ENCODE peak calls at places on chromosomes 5 and 9, in ten cellular contexts. One of them, this sample, is unnamed. For H3K4me1 and H3K9me3, the result is how much of the 10 kb centered on the place peaks cover.

GRCh38 chr5:119453045-119453383 is 717 bp downstream of the HSD17B4 start:
- DNase-seq in body of pancreas: peak
- DNase-seq in Panc1: no peak
- DNase-seq in GM23248: peak
- DNase-seq in fibroblast of lung: peak
- DNase-seq in CD8-positive, alpha-beta T cell: no peak
- DNase-seq in psoas muscle: no peak
- DNase-seq in neural progenitor cell: no peak
- DNase-seq in testis: peak
- DNase-seq in left lung: peak
- DNase-seq in this sample: no peak

GRCh38 chr5:1324301-1324700 is 20.6 kb downstream of the CLPTM1L start:
- DNase-seq in body of pancreas: no peak
- DNase-seq in Panc1: no peak
- DNase-seq in GM23248: no peak
- DNase-seq in fibroblast of lung: no peak
- DNase-seq in CD8-positive, alpha-beta T cell: no peak
- DNase-seq in psoas muscle: no peak
- DNase-seq in neural progenitor cell: no peak
- DNase-seq in testis: peak
- DNase-seq in left lung: no peak
- DNase-seq in this sample: no peak

GRCh38 chr9:71608825-71609452 is 159.4 kb downstream of the CEMIP2 start:
- DNase-seq in body of pancreas: no peak
- DNase-seq in Panc1: no peak
- DNase-seq in GM23248: no peak
- DNase-seq in fibroblast of lung: peak
- DNase-seq in CD8-positive, alpha-beta T cell: no peak
- DNase-seq in psoas muscle: no peak
- DNase-seq in neural progenitor cell: peak
- DNase-seq in testis: no peak
- DNase-seq in left lung: no peak
- DNase-seq in this sample: no peak

GRCh38 chr5:72021651-72022357 is 85.5 kb upstream of the MAP1B start:
- DNase-seq in body of pancreas: no peak
- DNase-seq in Panc1: no peak
- DNase-seq in GM23248: no peak
- DNase-seq in fibroblast of lung: no peak
- DNase-seq in CD8-positive, alpha-beta T cell: no peak
- DNase-seq in psoas muscle: no peak
- DNase-seq in neural progenitor cell: no peak
- DNase-seq in testis: no peak
- DNase-seq in left lung: no peak
- DNase-seq in this sample: no peak

GRCh38 chr9:89592201-89592815 is 12.5 kb upstream of the GADD45G start:
- DNase-seq in body of pancreas: no peak
- DNase-seq in Panc1: no peak
- DNase-seq in GM23248: no peak
- DNase-seq in fibroblast of lung: no peak
- DNase-seq in CD8-positive, alpha-beta T cell: no peak
- DNase-seq in psoas muscle: no peak
- DNase-seq in neural progenitor cell: no peak
- DNase-seq in testis: no peak
- DNase-seq in left lung: no peak
- DNase-seq in this sample: no peak

GRCh38 chr5:132183723-132184122 is 43.9 kb downstream of the P4HA2 start:
- DNase-seq in body of pancreas: no peak
- DNase-seq in Panc1: no peak
- DNase-seq in GM23248: peak
- DNase-seq in fibroblast of lung: peak
- DNase-seq in CD8-positive, alpha-beta T cell: no peak
- DNase-seq in psoas muscle: no peak
- DNase-seq in neural progenitor cell: no peak
- DNase-seq in testis: no peak
- DNase-seq in left lung: no peak
- DNase-seq in this sample: no peak

GRCh38 chr9:84642618-84643017 is 26.9 kb upstream of the NTRK2 start:
- DNase-seq in body of pancreas: no peak
- DNase-seq in Panc1: no peak
- DNase-seq in GM23248: no peak
- DNase-seq in fibroblast of lung: no peak
- DNase-seq in CD8-positive, alpha-beta T cell: no peak
- DNase-seq in psoas muscle: no peak
- DNase-seq in neural progenitor cell: no peak
- DNase-seq in testis: no peak
- DNase-seq in left lung: no peak
- DNase-seq in this sample: no peak

GRCh38 chr5:152262667-152263066 is 142.4 kb downstream of the NMUR2 start:
- DNase-seq in body of pancreas: no peak
- DNase-seq in Panc1: no peak
- DNase-seq in GM23248: no peak
- DNase-seq in fibroblast of lung: no peak
- DNase-seq in CD8-positive, alpha-beta T cell: no peak
- DNase-seq in psoas muscle: no peak
- DNase-seq in neural progenitor cell: peak
- DNase-seq in testis: no peak
- DNase-seq in left lung: no peak
- DNase-seq in this sample: peak

GRCh38 chr5:133467712-133468463 is 144.5 kb downstream of the FSTL4 start:
- DNase-seq in body of pancreas: no peak
- DNase-seq in Panc1: no peak
- DNase-seq in GM23248: no peak
- DNase-seq in fibroblast of lung: no peak
- DNase-seq in CD8-positive, alpha-beta T cell: no peak
- DNase-seq in psoas muscle: no peak
- DNase-seq in neural progenitor cell: no peak
- DNase-seq in testis: no peak
- DNase-seq in left lung: no peak
- DNase-seq in this sample: no peak

GRCh38 chr5:109996246-109996645 is 306.5 kb downstream of the MAN2A1 start:
- DNase-seq in body of pancreas: no peak
- DNase-seq in Panc1: no peak
- DNase-seq in GM23248: peak
- DNase-seq in fibroblast of lung: peak
- DNase-seq in CD8-positive, alpha-beta T cell: no peak
- DNase-seq in psoas muscle: no peak
- DNase-seq in neural progenitor cell: no peak
- DNase-seq in testis: no peak
- DNase-seq in left lung: no peak
- DNase-seq in this sample: no peak

GRCh38 chr9:23322392-23322791 is 503.6 kb downstream of the ELAVL2 start:
- DNase-seq in body of pancreas: no peak
- DNase-seq in Panc1: no peak
- DNase-seq in GM23248: peak
- DNase-seq in fibroblast of lung: no peak
- DNase-seq in CD8-positive, alpha-beta T cell: no peak
- DNase-seq in psoas muscle: no peak
- DNase-seq in neural progenitor cell: peak
- DNase-seq in testis: no peak
- DNase-seq in left lung: no peak
- DNase-seq in this sample: no peak

GRCh38 chr5:22329683-22330082 is 523.5 kb downstream of the CDH12 start:
- DNase-seq in body of pancreas: no peak
- DNase-seq in Panc1: no peak
- DNase-seq in GM23248: no peak
- DNase-seq in fibroblast of lung: no peak
- DNase-seq in CD8-positive, alpha-beta T cell: no peak
- DNase-seq in psoas muscle: no peak
- DNase-seq in neural progenitor cell: no peak
- DNase-seq in testis: no peak
- DNase-seq in left lung: no peak
- DNase-seq in this sample: no peak

GRCh38 chr9:21906878-21907277 is 87.3 kb downstream of the CDKN2A start:
- DNase-seq in body of pancreas: no peak
- DNase-seq in Panc1: no peak
- DNase-seq in GM23248: peak
- DNase-seq in fibroblast of lung: peak
- DNase-seq in CD8-positive, alpha-beta T cell: no peak
- DNase-seq in psoas muscle: no peak
- DNase-seq in neural progenitor cell: no peak
- DNase-seq in testis: no peak
- DNase-seq in left lung: no peak
- DNase-seq in this sample: no peak

GRCh38 chr9:27847818-27848217 is 274.5 kb upstream of the C9orf72 start:
- DNase-seq in body of pancreas: no peak
- DNase-seq in Panc1: no peak
- DNase-seq in GM23248: no peak
- DNase-seq in fibroblast of lung: no peak
- DNase-seq in CD8-positive, alpha-beta T cell: no peak
- DNase-seq in psoas muscle: no peak
- DNase-seq in neural progenitor cell: no peak
- DNase-seq in testis: no peak
- DNase-seq in left lung: no peak
- DNase-seq in this sample: no peak

GRCh38 chr9:120878188-120879130 is 1.5 kb upstream of the PHF19 start:
- DNase-seq in body of pancreas: no peak
- DNase-seq in Panc1: no peak
- DNase-seq in GM23248: no peak
- DNase-seq in fibroblast of lung: no peak
- DNase-seq in CD8-positive, alpha-beta T cell: no peak
- DNase-seq in psoas muscle: no peak
- DNase-seq in neural progenitor cell: no peak
- DNase-seq in testis: no peak
- DNase-seq in left lung: no peak
- DNase-seq in this sample: no peak

GRCh38 chr9:136111910-136112309 is 6.8 kb downstream of the TMEM250 start:
- DNase-seq in body of pancreas: no peak
- DNase-seq in Panc1: no peak
- DNase-seq in GM23248: no peak
- DNase-seq in fibroblast of lung: no peak
- DNase-seq in CD8-positive, alpha-beta T cell: no peak
- DNase-seq in psoas muscle: no peak
- DNase-seq in neural progenitor cell: no peak
- DNase-seq in testis: no peak
- DNase-seq in left lung: no peak
- DNase-seq in this sample: no peak
- H3K4me1 ChIP-seq in body of pancreas: under half
- H3K4me1 ChIP-seq in Panc1: under half
- H3K4me1 ChIP-seq in GM23248: under half
- H3K4me1 ChIP-seq in fibroblast of lung: under half
- H3K4me1 ChIP-seq in CD8-positive, alpha-beta T cell: half or more
- H3K4me1 ChIP-seq in psoas muscle: under half
- H3K4me1 ChIP-seq in neural progenitor cell: under half
- H3K4me1 ChIP-seq in testis: under half
- H3K4me1 ChIP-seq in left lung: under half
- H3K4me1 ChIP-seq in this sample: under half

GRCh38 chr5:107801061-107801460 is 130.3 kb upstream of the EFNA5 start:
- DNase-seq in body of pancreas: no peak
- DNase-seq in Panc1: no peak
- DNase-seq in GM23248: no peak
- DNase-seq in fibroblast of lung: no peak
- DNase-seq in CD8-positive, alpha-beta T cell: no peak
- DNase-seq in psoas muscle: no peak
- DNase-seq in neural progenitor cell: no peak
- DNase-seq in testis: no peak
- DNase-seq in left lung: no peak
- DNase-seq in this sample: no peak

GRCh38 chr5:107805819-107806218 is 135.1 kb upstream of the EFNA5 start:
- DNase-seq in body of pancreas: no peak
- DNase-seq in Panc1: no peak
- DNase-seq in GM23248: no peak
- DNase-seq in fibroblast of lung: no peak
- DNase-seq in CD8-positive, alpha-beta T cell: no peak
- DNase-seq in psoas muscle: no peak
- DNase-seq in neural progenitor cell: peak
- DNase-seq in testis: no peak
- DNase-seq in left lung: no peak
- DNase-seq in this sample: no peak

GRCh38 chr5:107805166-107805565 is 134.4 kb upstream of the EFNA5 start:
- DNase-seq in body of pancreas: no peak
- DNase-seq in Panc1: no peak
- DNase-seq in GM23248: no peak
- DNase-seq in fibroblast of lung: no peak
- DNase-seq in CD8-positive, alpha-beta T cell: no peak
- DNase-seq in psoas muscle: no peak
- DNase-seq in neural progenitor cell: peak
- DNase-seq in testis: no peak
- DNase-seq in left lung: no peak
- DNase-seq in this sample: no peak

GRCh38 chr5:107806271-107806670 is 135.5 kb upstream of the EFNA5 start:
- DNase-seq in body of pancreas: no peak
- DNase-seq in Panc1: no peak
- DNase-seq in GM23248: no peak
- DNase-seq in fibroblast of lung: no peak
- DNase-seq in CD8-positive, alpha-beta T cell: no peak
- DNase-seq in psoas muscle: no peak
- DNase-seq in neural progenitor cell: peak
- DNase-seq in testis: no peak
- DNase-seq in left lung: no peak
- DNase-seq in this sample: no peak

DNA sequence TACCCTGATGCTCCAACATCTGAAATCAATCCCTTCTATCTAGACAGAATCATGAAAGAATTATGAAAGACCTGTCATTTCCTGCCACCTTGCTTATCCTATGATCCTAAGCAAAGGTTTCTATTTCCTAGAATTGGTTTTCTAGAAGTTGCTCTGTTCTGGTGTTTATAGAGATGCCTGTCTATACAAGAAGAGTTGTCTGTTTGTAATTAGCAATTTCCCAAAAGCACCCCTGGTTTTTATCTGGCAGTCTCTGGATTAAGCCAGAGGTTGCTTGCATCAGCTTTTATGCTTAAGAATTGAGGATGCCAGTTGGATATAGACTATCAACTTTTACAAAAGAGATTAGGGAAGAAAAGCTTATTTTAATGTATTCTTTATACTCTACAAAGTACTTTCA is 133.0 kb upstream of the EFNA5 start:
- DNase-seq in body of pancreas: no peak
- DNase-seq in Panc1: no peak
- DNase-seq in GM23248: no peak
- DNase-seq in fibroblast of lung: no peak
- DNase-seq in CD8-positive, alpha-beta T cell: no peak
- DNase-seq in psoas muscle: no peak
- DNase-seq in neural progenitor cell: no peak
- DNase-seq in testis: no peak
- DNase-seq in left lung: no peak
- DNase-seq in this sample: no peak
- H3K9me3 ChIP-seq in body of pancreas: under half
- H3K9me3 ChIP-seq in Panc1: under half
- H3K9me3 ChIP-seq in GM23248: under half
- H3K9me3 ChIP-seq in fibroblast of lung: under half
- H3K9me3 ChIP-seq in CD8-positive, alpha-beta T cell: under half
- H3K9me3 ChIP-seq in psoas muscle: under half
- H3K9me3 ChIP-seq in neural progenitor cell: under half
- H3K9me3 ChIP-seq in testis: under half
- H3K9me3 ChIP-seq in left lung: under half
- H3K9me3 ChIP-seq in this sample: under half

GRCh38 chr5:93331864-93332263 is 249.2 kb downstream of the NR2F1-AS1 start:
- DNase-seq in body of pancreas: no peak
- DNase-seq in Panc1: no peak
- DNase-seq in GM23248: no peak
- DNase-seq in fibroblast of lung: no peak
- DNase-seq in CD8-positive, alpha-beta T cell: no peak
- DNase-seq in psoas muscle: no peak
- DNase-seq in neural progenitor cell: no peak
- DNase-seq in testis: no peak
- DNase-seq in left lung: no peak
- DNase-seq in this sample: no peak
- H3K27ac ChIP-seq in body of pancreas: no peak
- H3K27ac ChIP-seq in Panc1: no peak
- H3K27ac ChIP-seq in GM23248: no peak
- H3K27ac ChIP-seq in fibroblast of lung: no peak
- H3K27ac ChIP-seq in CD8-positive, alpha-beta T cell: no peak
- H3K27ac ChIP-seq in psoas muscle: peak
- H3K27ac ChIP-seq in neural progenitor cell: no peak
- H3K27ac ChIP-seq in testis: no peak
- H3K27ac ChIP-seq in left lung: no peak
- H3K27ac ChIP-seq in this sample: no peak

GRCh38 chr5:111241696-111242095 is 17.5 kb downstream of the CAMK4 start:
- DNase-seq in body of pancreas: no peak
- DNase-seq in Panc1: no peak
- DNase-seq in GM23248: no peak
- DNase-seq in fibroblast of lung: no peak
- DNase-seq in CD8-positive, alpha-beta T cell: no peak
- DNase-seq in psoas muscle: no peak
- DNase-seq in neural progenitor cell: no peak
- DNase-seq in testis: no peak
- DNase-seq in left lung: no peak
- DNase-seq in this sample: no peak
- H3K4me1 ChIP-seq in body of pancreas: under half
- H3K4me1 ChIP-seq in Panc1: under half
- H3K4me1 ChIP-seq in GM23248: under half
- H3K4me1 ChIP-seq in fibroblast of lung: under half
- H3K4me1 ChIP-seq in CD8-positive, alpha-beta T cell: half or more
- H3K4me1 ChIP-seq in psoas muscle: under half
- H3K4me1 ChIP-seq in neural progenitor cell: under half
- H3K4me1 ChIP-seq in testis: under half
- H3K4me1 ChIP-seq in left lung: under half
- H3K4me1 ChIP-seq in this sample: under half

This sample was measured in iPS DF 6.9.